ENCODE peak calls at places on chromosomes 6 and 20, in seven cellular contexts. U is amniotic stem cell, Q is NCI-H2081, B is neural crest cell, Y is PC-9, T is GM04503, H is HFF-Myc. X is an unnamed sample.

GRCh38 chr20:17762873-17763557 is 63.2 kb downstream of the BANF2 start:
- DNase-seq in U (no peak), Q (no peak), B (no peak), Y (peak), T (no peak), H (no peak), X (no peak)

GRCh38 chr20:45450097-45450818 is 19.3 kb upstream of the WFDC2 start:
- DNase-seq in U (no peak), Q (peak), B (no peak), Y (no peak), T (no peak), H (peak), X (no peak)

GRCh38 chr6:41049548-41049947 is 3.5 kb upstream of the APOBEC2 start:
- DNase-seq in U (no peak), Q (no peak), B (no peak), Y (peak), T (no peak), H (no peak), X (no peak)

GRCh38 chr6:111789593-111789992 is 83.7 kb downstream of the FYN start:
- DNase-seq in U (no peak), Q (no peak), B (no peak), Y (no peak), T (no peak), H (no peak), X (no peak)

GRCh38 chr20:19976595-19977372 is 40.4 kb upstream of the NAA20 start:
- DNase-seq in U (peak), Q (no peak), B (peak), Y (peak), T (no peak), H (no peak), X (no peak)

GRCh38 chr20:44394520-44395182 is 39.2 kb downstream of the HNF4A start:
- DNase-seq in U (no peak), Q (no peak), B (no peak), Y (no peak), T (no peak), H (no peak), X (no peak)

GRCh38 chr6:139030539-139030938 is 2.0 kb downstream of the ABRACL start:
- DNase-seq in U (no peak), Q (no peak), B (no peak), Y (no peak), T (no peak), H (no peak), X (no peak)

GRCh38 chr6:136077834-136078576 is 172.1 kb downstream of the MTFR2 start:
- DNase-seq in U (peak), Q (no peak), B (no peak), Y (no peak), T (peak), H (no peak), X (peak)

GRCh38 chr6:74735304-74735703 is 470.5 kb downstream of the COL12A1 start:
- DNase-seq in U (peak), Q (no peak), B (no peak), Y (no peak), T (peak), H (no peak), X (no peak)

GRCh38 chr20:3805594-3806264 is 9.6 kb downstream of the CDC25B start:
- DNase-seq in U (no peak), Q (no peak), B (no peak), Y (no peak), T (no peak), H (no peak), X (no peak)

GRCh38 chr20:52224920-52225319 is 33.3 kb upstream of the ZFP64 start:
- DNase-seq in U (no peak), Q (no peak), B (no peak), Y (no peak), T (no peak), H (no peak), X (no peak)

GRCh38 chr6:137001287-137001976 is 43.3 kb downstream of the IL20RA start:
- DNase-seq in U (no peak), Q (peak), B (no peak), Y (peak), T (no peak), H (peak), X (peak)

GRCh38 chr20:1624811-1625690 is 5.2 kb upstream of the SIRPB1 start:
- DNase-seq in U (no peak), Q (no peak), B (no peak), Y (no peak), T (no peak), H (no peak), X (no peak)

GRCh38 chr20:31704225-31705119 is 18.2 kb downstream of the BCL2L1 start:
- DNase-seq in U (no peak), Q (no peak), B (no peak), Y (peak), T (no peak), H (no peak), X (no peak)

GRCh38 chr6:28725890-28726348 is 197.9 kb downstream of the TRIM27 start:
- DNase-seq in U (no peak), Q (no peak), B (no peak), Y (no peak), T (no peak), H (peak), X (no peak)

GRCh38 chr6:79538481-79538971 is 1.3 kb upstream of the LCA5 start:
- DNase-seq in U (no peak), Q (no peak), B (no peak), Y (no peak), T (no peak), H (no peak), X (no peak)

GRCh38 chr20:4702562-4703280 is 19.0 kb upstream of the PRND start:
- DNase-seq in U (no peak), Q (no peak), B (no peak), Y (no peak), T (no peak), H (no peak), X (no peak)

GRCh38 chr20:44644384-44645131 is 6.9 kb downstream of the ADA start:
- DNase-seq in U (no peak), Q (no peak), B (no peak), Y (no peak), T (no peak), H (no peak), X (no peak)

GRCh38 chr6:14108571-14109410 is 8.8 kb upstream of the CD83 start:
- DNase-seq in U (no peak), Q (no peak), B (no peak), Y (no peak), T (no peak), H (no peak), X (no peak)

GRCh38 chr6:170045563-170045960 is 245.3 kb downstream of the DLL1 start:
- DNase-seq in U (no peak), Q (no peak), B (no peak), Y (no peak), T (no peak), H (no peak), X (no peak)

GRCh38 chr6:77341058-77341986 is 122.0 kb downstream of the HTR1B start:
- DNase-seq in U (no peak), Q (no peak), B (no peak), Y (peak), T (no peak), H (no peak), X (peak)

GRCh38 chr6:72250664-72251063 is 364.3 kb downstream of the RIMS1 start:
- DNase-seq in U (no peak), Q (no peak), B (no peak), Y (no peak), T (no peak), H (no peak), X (no peak)

GRCh38 chr6:158488065-158488464 is 71.8 kb upstream of the TMEM181 start:
- DNase-seq in U (peak), Q (no peak), B (no peak), Y (peak), T (peak), H (peak), X (peak)

GRCh38 chr20:16423311-16424212 is 149.7 kb downstream of the KIF16B start:
- DNase-seq in U (no peak), Q (no peak), B (no peak), Y (no peak), T (no peak), H (peak), X (no peak)

X was measured in pulmonary artery endothelial cell.